ENCODE peak calls at places on chromosomes 7 and 10, in seven cellular contexts. One of them, this sample, is unnamed.

GRCh38 chr7:151940048-151940845 is 16.0 kb upstream of the GALNTL5 start:
- DNase-seq in K562: no peak
- DNase-seq in IMR-90: peak
- DNase-seq in A549: peak
- DNase-seq in HepG2: no peak
- DNase-seq in H1: no peak
- DNase-seq in GM12878: no peak
- DNase-seq in this sample: peak

GRCh38 chr7:73766556-73767229 is 3.4 kb downstream of the CLDN3 start:
- DNase-seq in K562: no peak
- DNase-seq in IMR-90: no peak
- DNase-seq in A549: no peak
- DNase-seq in HepG2: no peak
- DNase-seq in H1: no peak
- DNase-seq in GM12878: no peak
- DNase-seq in this sample: no peak

GRCh38 chr10:4691776-4692175 is 134.2 kb upstream of the AKR1E2 start:
- DNase-seq in K562: no peak
- DNase-seq in IMR-90: peak
- DNase-seq in A549: no peak
- DNase-seq in HepG2: no peak
- DNase-seq in H1: no peak
- DNase-seq in GM12878: no peak
- DNase-seq in this sample: no peak

GRCh38 chr7:101133621-101134398 is 6.9 kb downstream of the SERPINE1 start:
- DNase-seq in K562: peak
- DNase-seq in IMR-90: peak
- DNase-seq in A549: no peak
- DNase-seq in HepG2: no peak
- DNase-seq in H1: no peak
- DNase-seq in GM12878: no peak
- DNase-seq in this sample: no peak

GRCh38 chr7:106462365-106462859 is 177.6 kb upstream of the NAMPT start:
- DNase-seq in K562: peak
- DNase-seq in IMR-90: peak
- DNase-seq in A549: peak
- DNase-seq in HepG2: peak
- DNase-seq in H1: no peak
- DNase-seq in GM12878: peak
- DNase-seq in this sample: peak

GRCh38 chr10:72255977-72256729 is 17.6 kb upstream of the DDIT4 start:
- DNase-seq in K562: no peak
- DNase-seq in IMR-90: no peak
- DNase-seq in A549: no peak
- DNase-seq in HepG2: no peak
- DNase-seq in H1: no peak
- DNase-seq in GM12878: no peak
- DNase-seq in this sample: no peak

GRCh38 chr7:16838386-16838785 is 33.6 kb upstream of the AGR2 start:
- DNase-seq in K562: no peak
- DNase-seq in IMR-90: peak
- DNase-seq in A549: no peak
- DNase-seq in HepG2: no peak
- DNase-seq in H1: no peak
- DNase-seq in GM12878: no peak
- DNase-seq in this sample: no peak

GRCh38 chr10:114306116-114306973 is 67.3 kb downstream of the VWA2 start:
- DNase-seq in K562: no peak
- DNase-seq in IMR-90: peak
- DNase-seq in A549: peak
- DNase-seq in HepG2: no peak
- DNase-seq in H1: no peak
- DNase-seq in GM12878: no peak
- DNase-seq in this sample: no peak

GRCh38 chr7:28411876-28412662 is at the start of gene CREB5:
- DNase-seq in K562: no peak
- DNase-seq in IMR-90: peak
- DNase-seq in A549: peak
- DNase-seq in HepG2: no peak
- DNase-seq in H1: no peak
- DNase-seq in GM12878: no peak
- DNase-seq in this sample: no peak

GRCh38 chr10:27620425-27621397 is 116.6 kb downstream of the RAB18 start:
- DNase-seq in K562: no peak
- DNase-seq in IMR-90: peak
- DNase-seq in A549: no peak
- DNase-seq in HepG2: no peak
- DNase-seq in H1: no peak
- DNase-seq in GM12878: no peak
- DNase-seq in this sample: no peak

GRCh38 chr10:7908541-7909210 is 90.4 kb downstream of the TAF3 start:
- DNase-seq in K562: no peak
- DNase-seq in IMR-90: peak
- DNase-seq in A549: no peak
- DNase-seq in HepG2: peak
- DNase-seq in H1: no peak
- DNase-seq in GM12878: no peak
- DNase-seq in this sample: no peak

GRCh38 chr7:76507723-76508406 is 2.5 kb upstream of the UPK3B start:
- DNase-seq in K562: peak
- DNase-seq in IMR-90: no peak
- DNase-seq in A549: peak
- DNase-seq in HepG2: no peak
- DNase-seq in H1: no peak
- DNase-seq in GM12878: no peak
- DNase-seq in this sample: no peak

GRCh38 chr10:93189959-93190358 is 116.3 kb downstream of the CYP26A1 start:
- DNase-seq in K562: no peak
- DNase-seq in IMR-90: no peak
- DNase-seq in A549: no peak
- DNase-seq in HepG2: no peak
- DNase-seq in H1: no peak
- DNase-seq in GM12878: no peak
- DNase-seq in this sample: no peak

GRCh38 chr10:48305905-48306264 is 592 bp upstream of the MAPK8 start:
- DNase-seq in K562: no peak
- DNase-seq in IMR-90: no peak
- DNase-seq in A549: no peak
- DNase-seq in HepG2: no peak
- DNase-seq in H1: no peak
- DNase-seq in GM12878: no peak
- DNase-seq in this sample: no peak

GRCh38 chr10:48307584-48307983 is 1.1 kb downstream of the MAPK8 start:
- DNase-seq in K562: no peak
- DNase-seq in IMR-90: no peak
- DNase-seq in A549: no peak
- DNase-seq in HepG2: no peak
- DNase-seq in H1: no peak
- DNase-seq in GM12878: no peak
- DNase-seq in this sample: no peak

GRCh38 chr10:48306265-48306869 is at the start of gene MAPK8:
- DNase-seq in K562: peak
- DNase-seq in IMR-90: peak
- DNase-seq in A549: peak
- DNase-seq in HepG2: peak
- DNase-seq in H1: peak
- DNase-seq in GM12878: peak
- DNase-seq in this sample: peak

GRCh38 chr10:48309711-48310226 is 3.3 kb downstream of the MAPK8 start:
- DNase-seq in K562: no peak
- DNase-seq in IMR-90: peak
- DNase-seq in A549: peak
- DNase-seq in HepG2: peak
- DNase-seq in H1: no peak
- DNase-seq in GM12878: no peak
- DNase-seq in this sample: peak

GRCh38 chr10:48306870-48307531 is 524 bp downstream of the MAPK8 start:
- DNase-seq in K562: peak
- DNase-seq in IMR-90: peak
- DNase-seq in A549: peak
- DNase-seq in HepG2: peak
- DNase-seq in H1: no peak
- DNase-seq in GM12878: no peak
- DNase-seq in this sample: peak
- TF ChIP-seq RAD21 in K562: no peak
- TF ChIP-seq RAD21 in IMR-90: no peak
- TF ChIP-seq RAD21 in A549: no peak
- TF ChIP-seq RAD21 in HepG2: peak
- TF ChIP-seq RAD21 in H1: no peak
- TF ChIP-seq RAD21 in GM12878: no peak
- TF ChIP-seq RAD21 in this sample: no peak

GRCh38 chr7:90618880-90619279 is 22.8 kb downstream of the CDK14 start:
- DNase-seq in K562: no peak
- DNase-seq in IMR-90: no peak
- DNase-seq in A549: no peak
- DNase-seq in HepG2: no peak
- DNase-seq in H1: no peak
- DNase-seq in GM12878: no peak
- DNase-seq in this sample: no peak
- TF ChIP-seq RFX5 in K562: no peak
- TF ChIP-seq RFX5 in IMR-90: no peak
- TF ChIP-seq RFX5 in A549: no peak
- TF ChIP-seq RFX5 in HepG2: no peak
- TF ChIP-seq RFX5 in H1: no peak
- TF ChIP-seq RFX5 in GM12878: no peak
- TF ChIP-seq RFX5 in this sample: no peak

DNA sequence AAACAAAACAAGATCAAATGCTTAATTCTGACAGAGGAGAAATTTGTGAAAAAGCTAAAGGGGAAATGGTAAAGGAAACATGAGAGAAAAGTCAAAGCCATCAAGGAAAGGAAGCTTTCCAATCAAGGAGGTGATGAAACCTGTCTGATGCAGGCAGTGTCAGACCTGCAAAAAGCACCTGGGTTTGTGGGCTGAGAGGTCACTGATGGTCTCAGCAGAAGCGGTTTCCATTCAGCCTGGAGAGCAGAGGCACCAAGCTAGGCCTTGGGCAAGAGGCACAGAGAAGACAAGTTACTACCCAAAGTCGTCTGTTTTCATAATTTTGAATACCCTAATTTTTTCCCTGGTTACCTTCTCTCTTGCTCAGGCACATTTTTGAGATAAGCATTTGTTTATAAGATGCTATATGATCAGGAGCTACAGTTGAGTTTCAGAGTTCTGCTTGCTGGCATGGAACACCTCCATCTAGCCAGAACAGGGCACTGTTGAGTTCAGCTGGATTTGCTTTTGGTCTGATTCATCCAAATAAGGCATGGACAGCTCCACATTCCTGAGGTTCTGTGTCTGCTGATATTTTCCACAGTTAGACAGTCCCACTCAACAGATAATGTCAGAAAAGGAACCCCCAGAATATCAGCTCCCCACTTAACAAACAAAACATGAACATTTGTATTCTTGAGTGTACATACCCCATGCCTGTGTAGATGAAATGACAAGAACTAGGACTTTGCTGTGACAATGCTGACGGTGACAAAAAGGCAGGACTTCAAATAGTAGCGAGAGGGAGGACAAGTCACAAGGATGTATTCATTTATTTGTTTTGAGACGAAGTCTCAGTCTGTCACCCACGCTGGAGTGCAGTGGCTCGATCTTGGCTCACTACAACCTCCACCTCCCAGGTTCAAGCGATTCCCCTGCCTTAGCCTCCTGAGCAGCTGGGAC is 4.9 kb upstream of the PPIA start:
- DNase-seq in K562: no peak
- DNase-seq in IMR-90: peak
- DNase-seq in A549: no peak
- DNase-seq in HepG2: peak
- DNase-seq in H1: no peak
- DNase-seq in GM12878: no peak
- DNase-seq in this sample: no peak
- TF ChIP-seq RAD21 in K562: no peak
- TF ChIP-seq RAD21 in IMR-90: peak
- TF ChIP-seq RAD21 in A549: no peak
- TF ChIP-seq RAD21 in HepG2: no peak
- TF ChIP-seq RAD21 in H1: no peak
- TF ChIP-seq RAD21 in GM12878: no peak
- TF ChIP-seq RAD21 in this sample: no peak

GRCh38 chr10:97207756-97208346 is 22.1 kb upstream of the SLIT1 start:
- DNase-seq in K562: no peak
- DNase-seq in IMR-90: no peak
- DNase-seq in A549: no peak
- DNase-seq in HepG2: no peak
- DNase-seq in H1: no peak
- DNase-seq in GM12878: no peak
- DNase-seq in this sample: no peak

GRCh38 chr10:97207131-97207530 is 21.4 kb upstream of the SLIT1 start:
- DNase-seq in K562: no peak
- DNase-seq in IMR-90: no peak
- DNase-seq in A549: no peak
- DNase-seq in HepG2: no peak
- DNase-seq in H1: no peak
- DNase-seq in GM12878: no peak
- DNase-seq in this sample: no peak

GRCh38 chr10:97211229-97211628 is 25.5 kb upstream of the SLIT1 start:
- DNase-seq in K562: no peak
- DNase-seq in IMR-90: no peak
- DNase-seq in A549: no peak
- DNase-seq in HepG2: no peak
- DNase-seq in H1: no peak
- DNase-seq in GM12878: no peak
- DNase-seq in this sample: no peak

GRCh38 chr10:97213431-97213830 is 27.7 kb upstream of the SLIT1 start:
- DNase-seq in K562: no peak
- DNase-seq in IMR-90: no peak
- DNase-seq in A549: no peak
- DNase-seq in HepG2: no peak
- DNase-seq in H1: no peak
- DNase-seq in GM12878: no peak
- DNase-seq in this sample: no peak

DNA sequence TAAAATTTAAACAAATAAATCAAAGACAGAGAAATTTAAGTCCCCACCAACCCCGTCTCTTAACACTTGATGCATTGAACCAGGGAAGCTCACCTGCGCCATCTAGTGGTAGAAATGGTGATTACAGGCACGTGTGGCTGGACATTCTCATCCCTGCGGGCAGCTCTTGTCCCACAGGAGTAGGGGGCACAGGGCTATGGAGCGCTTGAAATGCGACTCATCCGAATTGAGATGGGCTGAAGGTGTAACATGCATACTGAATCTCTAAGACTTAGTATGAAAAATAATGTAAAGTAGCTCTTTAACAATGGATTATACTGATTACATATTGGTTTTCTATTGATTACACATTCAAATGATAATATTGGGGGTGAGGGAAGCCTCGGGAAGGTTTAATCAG is 24.8 kb upstream of the SLIT1 start:
- DNase-seq in K562: peak
- DNase-seq in IMR-90: peak
- DNase-seq in A549: peak
- DNase-seq in HepG2: peak
- DNase-seq in H1: peak
- DNase-seq in GM12878: peak
- DNase-seq in this sample: peak
- TF ChIP-seq RFX5 in K562: no peak
- TF ChIP-seq RFX5 in IMR-90: no peak
- TF ChIP-seq RFX5 in A549: no peak
- TF ChIP-seq RFX5 in HepG2: no peak
- TF ChIP-seq RFX5 in H1: no peak
- TF ChIP-seq RFX5 in GM12878: no peak
- TF ChIP-seq RFX5 in this sample: no peak

GRCh38 chr10:133355991-133356390 is 1.8 kb downstream of the FUOM start:
- DNase-seq in K562: no peak
- DNase-seq in IMR-90: no peak
- DNase-seq in A549: no peak
- DNase-seq in HepG2: no peak
- DNase-seq in H1: no peak
- DNase-seq in GM12878: no peak
- DNase-seq in this sample: no peak
- TF ChIP-seq RAD21 in K562: no peak
- TF ChIP-seq RAD21 in IMR-90: no peak
- TF ChIP-seq RAD21 in A549: no peak
- TF ChIP-seq RAD21 in HepG2: no peak
- TF ChIP-seq RAD21 in H1: no peak
- TF ChIP-seq RAD21 in GM12878: no peak
- TF ChIP-seq RAD21 in this sample: no peak

This sample was measured in SK-N-SH.